ENCODE peak calls at places on chromosome 22, in seven cellular contexts. One of them, this sample, is unnamed.

GRCh38 chr22:24593810-24594568 is 1.1 kb upstream of the LRRC75B start:
- DNase-seq in neural crest cell: no peak
- DNase-seq in pancreas: no peak
- DNase-seq in colonic mucosa: peak
- DNase-seq in thoracic aorta: no peak
- DNase-seq in HepG2: peak
- DNase-seq in brain microvascular endothelial cell: no peak
- DNase-seq in this sample: no peak

GRCh38 chr22:20013382-20013871 is 3.2 kb downstream of the ARVCF start:
- DNase-seq in HepG2: peak
- DNase-seq in pancreas: no peak
- DNase-seq in neural crest cell: peak
- DNase-seq in brain microvascular endothelial cell: peak
- DNase-seq in thoracic aorta: no peak
- DNase-seq in colonic mucosa: peak
- DNase-seq in this sample: peak

GRCh38 chr22:19040581-19041402 is 81.4 kb downstream of the DGCR2 start:
- DNase-seq in colonic mucosa: no peak
- DNase-seq in thoracic aorta: no peak
- DNase-seq in brain microvascular endothelial cell: no peak
- DNase-seq in neural crest cell: no peak
- DNase-seq in HepG2: no peak
- DNase-seq in pancreas: no peak
- DNase-seq in this sample: no peak

GRCh38 chr22:42317691-42318547 is 47.5 kb upstream of the TCF20 start:
- DNase-seq in thoracic aorta: no peak
- DNase-seq in brain microvascular endothelial cell: no peak
- DNase-seq in colonic mucosa: peak
- DNase-seq in pancreas: no peak
- DNase-seq in HepG2: no peak
- DNase-seq in neural crest cell: no peak
- DNase-seq in this sample: peak

GRCh38 chr22:18965526-18966421 is 29.7 kb upstream of the PRODH start:
- DNase-seq in HepG2: no peak
- DNase-seq in pancreas: no peak
- DNase-seq in brain microvascular endothelial cell: no peak
- DNase-seq in neural crest cell: no peak
- DNase-seq in colonic mucosa: no peak
- DNase-seq in thoracic aorta: no peak
- DNase-seq in this sample: no peak

GRCh38 chr22:44003776-44004460 is 20.2 kb upstream of the PARVB start:
- DNase-seq in HepG2: no peak
- DNase-seq in brain microvascular endothelial cell: no peak
- DNase-seq in colonic mucosa: no peak
- DNase-seq in thoracic aorta: no peak
- DNase-seq in neural crest cell: no peak
- DNase-seq in pancreas: no peak
- DNase-seq in this sample: no peak

GRCh38 chr22:41687901-41688364 is 734 bp downstream of the SNU13 start:
- DNase-seq in thoracic aorta: no peak
- DNase-seq in brain microvascular endothelial cell: no peak
- DNase-seq in neural crest cell: no peak
- DNase-seq in colonic mucosa: no peak
- DNase-seq in pancreas: no peak
- DNase-seq in HepG2: no peak
- DNase-seq in this sample: no peak

GRCh38 chr22:49547751-49548239 is 279.9 kb downstream of the BRD1 start:
- DNase-seq in thoracic aorta: no peak
- DNase-seq in HepG2: no peak
- DNase-seq in brain microvascular endothelial cell: no peak
- DNase-seq in colonic mucosa: no peak
- DNase-seq in neural crest cell: no peak
- DNase-seq in pancreas: no peak
- DNase-seq in this sample: no peak

GRCh38 chr22:37545703-37546435 is 14.4 kb upstream of the CDC42EP1 start:
- DNase-seq in HepG2: peak
- DNase-seq in neural crest cell: peak
- DNase-seq in pancreas: peak
- DNase-seq in colonic mucosa: peak
- DNase-seq in thoracic aorta: peak
- DNase-seq in brain microvascular endothelial cell: peak
- DNase-seq in this sample: peak

GRCh38 chr22:26389125-26389524 is 39.9 kb upstream of the ASPHD2 start:
- DNase-seq in colonic mucosa: no peak
- DNase-seq in thoracic aorta: no peak
- DNase-seq in pancreas: no peak
- DNase-seq in HepG2: no peak
- DNase-seq in brain microvascular endothelial cell: no peak
- DNase-seq in neural crest cell: no peak
- DNase-seq in this sample: no peak

GRCh38 chr22:43185860-43186261 is 1.1 kb downstream of the TTLL12 start:
- DNase-seq in colonic mucosa: peak
- DNase-seq in thoracic aorta: no peak
- DNase-seq in neural crest cell: no peak
- DNase-seq in pancreas: peak
- DNase-seq in brain microvascular endothelial cell: peak
- DNase-seq in HepG2: peak
- DNase-seq in this sample: peak

GRCh38 chr22:41022470-41023298 is 69.7 kb upstream of the EP300 start:
- DNase-seq in thoracic aorta: peak
- DNase-seq in neural crest cell: peak
- DNase-seq in colonic mucosa: peak
- DNase-seq in pancreas: peak
- DNase-seq in brain microvascular endothelial cell: peak
- DNase-seq in HepG2: peak
- DNase-seq in this sample: peak

GRCh38 chr22:43000441-43001175 is 14.3 kb downstream of the PACSIN2 start:
- DNase-seq in HepG2: no peak
- DNase-seq in thoracic aorta: no peak
- DNase-seq in brain microvascular endothelial cell: no peak
- DNase-seq in neural crest cell: no peak
- DNase-seq in colonic mucosa: no peak
- DNase-seq in pancreas: no peak
- DNase-seq in this sample: no peak

GRCh38 chr22:43823911-43824665 is 12.0 kb upstream of the EFCAB6 start:
- DNase-seq in HepG2: no peak
- DNase-seq in colonic mucosa: no peak
- DNase-seq in neural crest cell: no peak
- DNase-seq in brain microvascular endothelial cell: no peak
- DNase-seq in thoracic aorta: no peak
- DNase-seq in pancreas: no peak
- DNase-seq in this sample: no peak

GRCh38 chr22:37607912-37608476 is 640 bp upstream of the GGA1 start:
- DNase-seq in pancreas: no peak
- DNase-seq in neural crest cell: peak
- DNase-seq in HepG2: no peak
- DNase-seq in thoracic aorta: no peak
- DNase-seq in brain microvascular endothelial cell: no peak
- DNase-seq in colonic mucosa: no peak
- DNase-seq in this sample: no peak

GRCh38 chr22:19631899-19632670 is 82.2 kb upstream of the SEPTIN5 start:
- DNase-seq in thoracic aorta: no peak
- DNase-seq in brain microvascular endothelial cell: peak
- DNase-seq in HepG2: peak
- DNase-seq in neural crest cell: peak
- DNase-seq in pancreas: no peak
- DNase-seq in colonic mucosa: no peak
- DNase-seq in this sample: no peak

GRCh38 chr22:43526117-43526655 is 114.4 kb downstream of the MPPED1 start:
- DNase-seq in pancreas: no peak
- DNase-seq in neural crest cell: no peak
- DNase-seq in HepG2: no peak
- DNase-seq in colonic mucosa: no peak
- DNase-seq in brain microvascular endothelial cell: no peak
- DNase-seq in thoracic aorta: no peak
- DNase-seq in this sample: no peak

GRCh38 chr22:25966448-25966913 is 202.8 kb upstream of the SEZ6L start:
- DNase-seq in HepG2: no peak
- DNase-seq in colonic mucosa: no peak
- DNase-seq in neural crest cell: no peak
- DNase-seq in brain microvascular endothelial cell: no peak
- DNase-seq in thoracic aorta: no peak
- DNase-seq in pancreas: no peak
- DNase-seq in this sample: no peak

GRCh38 chr22:27512283-27512761 is 289.2 kb downstream of the MN1 start:
- DNase-seq in neural crest cell: no peak
- DNase-seq in HepG2: no peak
- DNase-seq in colonic mucosa: peak
- DNase-seq in thoracic aorta: peak
- DNase-seq in brain microvascular endothelial cell: peak
- DNase-seq in pancreas: peak
- DNase-seq in this sample: peak

DNA sequence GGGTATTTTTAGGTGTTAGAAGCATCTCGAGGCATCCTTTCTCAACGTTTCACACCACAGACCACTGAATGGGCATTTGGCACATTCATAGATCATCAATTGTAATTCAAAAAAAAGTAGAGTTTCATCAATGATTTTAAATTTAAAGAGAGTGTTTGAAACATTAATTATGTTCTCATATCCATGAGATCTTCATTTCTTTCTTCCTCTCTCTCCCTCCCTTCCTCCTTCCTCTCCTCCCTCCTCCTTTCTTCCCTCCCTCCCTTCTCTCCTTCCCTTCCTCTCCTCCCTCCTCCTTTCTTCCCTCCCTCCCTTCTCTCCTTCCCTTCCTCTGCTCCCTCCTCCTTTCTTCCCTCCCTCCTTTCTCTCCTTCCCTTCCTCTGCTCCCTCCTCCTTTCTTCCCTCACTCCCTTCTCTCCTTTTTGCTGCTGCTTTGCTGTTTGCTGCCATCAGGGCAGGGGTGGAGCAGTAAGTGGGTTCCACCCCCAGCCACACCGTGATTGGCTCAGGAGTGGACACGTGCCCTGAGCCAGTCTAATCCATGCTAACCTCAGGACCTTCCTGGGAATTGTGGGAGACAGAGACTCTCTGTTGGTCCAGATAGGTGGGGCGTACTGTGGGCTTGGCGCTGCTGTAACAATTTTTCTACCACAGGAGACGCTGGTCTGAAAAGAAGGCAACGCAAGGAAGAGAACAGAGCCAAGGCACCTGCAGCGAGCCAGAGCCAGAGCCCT is 33.8 kb upstream of the APOBEC3A start:
- DNase-seq in HepG2: peak
- DNase-seq in thoracic aorta: peak
- DNase-seq in neural crest cell: no peak
- DNase-seq in pancreas: peak
- DNase-seq in colonic mucosa: peak
- DNase-seq in brain microvascular endothelial cell: peak
- DNase-seq in this sample: peak
- TF ChIP-seq CTCF in HepG2: peak
- TF ChIP-seq CTCF in thoracic aorta: peak
- TF ChIP-seq CTCF in neural crest cell: no peak
- TF ChIP-seq CTCF in pancreas: no peak
- TF ChIP-seq CTCF in colonic mucosa: no peak
- TF ChIP-seq CTCF in brain microvascular endothelial cell: peak
- TF ChIP-seq CTCF in this sample: no peak

DNA sequence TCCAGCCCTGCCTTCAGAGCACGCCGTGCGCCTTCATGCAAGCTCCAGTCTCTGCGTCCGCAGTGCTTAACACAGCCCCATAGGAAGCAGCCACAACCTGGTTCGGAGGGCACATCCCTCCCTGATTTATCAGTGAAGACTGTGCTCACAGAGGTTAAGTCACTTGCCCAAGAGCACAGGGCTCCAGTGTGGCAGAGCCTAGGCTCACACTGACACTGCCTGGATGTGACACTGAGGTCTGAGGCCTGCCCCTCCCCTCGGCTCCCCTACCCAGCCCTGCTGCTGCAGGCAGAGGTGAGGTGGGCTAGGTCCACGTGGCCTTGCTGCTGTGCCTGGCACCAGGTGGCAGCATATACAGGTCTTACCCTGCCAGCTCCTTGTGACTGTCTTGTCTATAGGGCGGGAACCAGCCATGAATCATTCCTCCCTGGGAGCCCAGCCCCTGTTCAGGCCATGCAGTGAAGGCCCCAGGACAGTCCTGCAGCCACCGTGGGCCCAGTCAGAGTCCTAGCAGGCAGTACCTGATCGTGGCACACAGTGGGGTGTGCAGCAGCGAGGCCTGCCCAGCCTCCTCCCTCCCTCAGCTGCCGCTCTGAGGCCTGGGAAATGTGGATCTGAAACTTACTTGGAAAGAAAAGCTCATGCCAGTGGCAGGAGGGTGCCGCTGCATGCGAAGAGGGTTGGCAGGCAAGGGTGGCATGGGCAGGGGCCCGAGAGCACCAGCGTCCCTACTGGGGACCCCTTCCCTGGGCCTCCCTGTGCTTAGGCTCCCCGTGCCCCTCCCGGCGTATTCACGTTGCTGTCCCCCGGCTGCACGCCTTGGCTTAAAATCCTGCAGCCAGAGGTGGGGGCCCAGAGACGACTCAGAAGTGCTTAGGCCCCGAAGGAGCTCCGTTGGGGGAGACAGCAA is 1.2 kb upstream of the CERK start:
- DNase-seq in colonic mucosa: peak
- DNase-seq in neural crest cell: no peak
- DNase-seq in pancreas: peak
- DNase-seq in thoracic aorta: no peak
- DNase-seq in brain microvascular endothelial cell: peak
- DNase-seq in HepG2: peak
- DNase-seq in this sample: peak
- TF ChIP-seq CTCF in colonic mucosa: no peak
- TF ChIP-seq CTCF in neural crest cell: no peak
- TF ChIP-seq CTCF in pancreas: no peak
- TF ChIP-seq CTCF in thoracic aorta: no peak
- TF ChIP-seq CTCF in brain microvascular endothelial cell: peak
- TF ChIP-seq CTCF in HepG2: peak
- TF ChIP-seq CTCF in this sample: peak

DNA sequence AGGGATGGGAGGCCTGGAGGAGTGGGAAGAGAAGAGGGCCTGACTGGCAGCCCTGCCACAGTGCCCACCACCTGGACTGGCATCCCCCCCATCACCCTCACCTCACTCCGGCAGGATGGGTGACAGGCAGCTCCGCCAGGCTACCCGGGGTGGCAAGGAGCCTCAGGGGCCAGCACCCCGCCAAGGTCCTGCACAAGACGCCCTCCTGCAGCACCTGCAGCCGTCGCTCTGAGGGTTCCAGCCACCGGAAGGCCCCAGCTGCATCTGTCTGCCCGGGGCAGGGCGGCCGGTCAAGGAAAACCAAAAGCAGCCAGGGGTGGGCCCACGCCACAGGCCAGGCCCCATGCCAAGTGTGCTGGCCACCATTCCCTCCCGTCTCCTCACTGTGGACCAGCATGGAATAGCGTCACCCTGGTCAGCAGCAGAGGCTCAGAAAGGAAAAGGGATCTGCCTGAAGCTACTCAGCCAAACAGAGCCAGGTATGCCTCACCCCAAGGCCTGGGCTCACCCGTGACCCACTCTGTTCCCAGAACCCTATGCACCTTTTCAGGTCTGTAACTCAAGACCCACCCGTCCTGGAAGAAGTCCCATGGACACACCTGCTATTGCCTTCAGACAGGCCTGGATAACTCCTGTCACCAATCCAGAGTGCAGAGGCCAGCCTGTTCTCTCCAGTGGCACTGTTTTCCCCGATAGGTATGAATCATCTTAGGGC is 7.0 kb downstream of the RHBDD3 start:
- DNase-seq in colonic mucosa: no peak
- DNase-seq in brain microvascular endothelial cell: no peak
- DNase-seq in HepG2: no peak
- DNase-seq in neural crest cell: no peak
- DNase-seq in pancreas: no peak
- DNase-seq in thoracic aorta: no peak
- DNase-seq in this sample: no peak
- TF ChIP-seq CTCF in colonic mucosa: no peak
- TF ChIP-seq CTCF in brain microvascular endothelial cell: no peak
- TF ChIP-seq CTCF in HepG2: no peak
- TF ChIP-seq CTCF in neural crest cell: no peak
- TF ChIP-seq CTCF in pancreas: no peak
- TF ChIP-seq CTCF in thoracic aorta: no peak
- TF ChIP-seq CTCF in this sample: no peak

GRCh38 chr22:32636884-32637283 is 162.3 kb downstream of the FBXO7 start:
- DNase-seq in brain microvascular endothelial cell: no peak
- DNase-seq in neural crest cell: no peak
- DNase-seq in HepG2: no peak
- DNase-seq in colonic mucosa: no peak
- DNase-seq in pancreas: no peak
- DNase-seq in thoracic aorta: no peak
- DNase-seq in this sample: no peak
- TF ChIP-seq CTCF in brain microvascular endothelial cell: peak
- TF ChIP-seq CTCF in neural crest cell: peak
- TF ChIP-seq CTCF in HepG2: no peak
- TF ChIP-seq CTCF in colonic mucosa: no peak
- TF ChIP-seq CTCF in pancreas: no peak
- TF ChIP-seq CTCF in thoracic aorta: no peak
- TF ChIP-seq CTCF in this sample: no peak